ENCODE peak calls at places on chromosome 21, in six cellular contexts. One of them, this sample, is unnamed.

GRCh38 chr21:45333583-45334121 is 46.0 kb upstream of the POFUT2 start:
- DNase-seq in tibial nerve: no peak
- DNase-seq in A549: no peak
- DNase-seq in SK-N-SH: no peak
- DNase-seq in H1: no peak
- DNase-seq in stomach: no peak
- DNase-seq in this sample: no peak

GRCh38 chr21:38486221-38486620 is 12.1 kb downstream of the ERG start:
- DNase-seq in tibial nerve: no peak
- DNase-seq in A549: peak; percentile 16
- DNase-seq in SK-N-SH: no peak
- DNase-seq in H1: no peak
- DNase-seq in stomach: no peak
- DNase-seq in this sample: no peak

GRCh38 chr21:21714396-21714795 is 716.2 kb downstream of the NCAM2 start:
- DNase-seq in tibial nerve: no peak
- DNase-seq in A549: no peak
- DNase-seq in SK-N-SH: no peak
- DNase-seq in H1: no peak
- DNase-seq in stomach: no peak
- DNase-seq in this sample: no peak

GRCh38 chr21:16113052-16113715 is 383.4 kb downstream of the USP25 start:
- DNase-seq in tibial nerve: no peak
- DNase-seq in A549: no peak
- DNase-seq in SK-N-SH: no peak
- DNase-seq in H1: no peak
- DNase-seq in stomach: no peak
- DNase-seq in this sample: no peak

GRCh38 chr21:31874817-31875216 is 2.0 kb downstream of the HUNK start:
- DNase-seq in tibial nerve: no peak
- DNase-seq in A549: no peak
- DNase-seq in SK-N-SH: no peak
- DNase-seq in H1: peak; percentile 64
- DNase-seq in stomach: no peak
- DNase-seq in this sample: peak; percentile 26

GRCh38 chr21:46483300-46484295 is 24.9 kb downstream of the DIP2A start:
- DNase-seq in tibial nerve: no peak
- DNase-seq in A549: no peak
- DNase-seq in SK-N-SH: no peak
- DNase-seq in H1: no peak
- DNase-seq in stomach: no peak
- DNase-seq in this sample: no peak

GRCh38 chr21:25496825-25497482 is 110.3 kb downstream of the MRPL39 start:
- DNase-seq in tibial nerve: no peak
- DNase-seq in A549: no peak
- DNase-seq in SK-N-SH: no peak
- DNase-seq in H1: no peak
- DNase-seq in stomach: no peak
- DNase-seq in this sample: no peak

GRCh38 chr21:45993210-45994085 is 11.9 kb downstream of the COL6A1 start:
- DNase-seq in tibial nerve: peak; percentile 30
- DNase-seq in A549: no peak
- DNase-seq in SK-N-SH: no peak
- DNase-seq in H1: no peak
- DNase-seq in stomach: no peak
- DNase-seq in this sample: peak; percentile 10

GRCh38 chr21:31310750-31311149 is 33.3 kb downstream of the TIAM1 start:
- DNase-seq in tibial nerve: no peak
- DNase-seq in A549: no peak
- DNase-seq in SK-N-SH: no peak
- DNase-seq in H1: no peak
- DNase-seq in stomach: peak; percentile 51
- DNase-seq in this sample: no peak

GRCh38 chr21:23968722-23969647 is 1638.3 kb downstream of the MRPL39 start:
- DNase-seq in tibial nerve: no peak
- DNase-seq in A549: peak; percentile 4
- DNase-seq in SK-N-SH: peak; percentile 47
- DNase-seq in H1: peak; percentile 86
- DNase-seq in stomach: peak; percentile 57
- DNase-seq in this sample: peak; percentile 45

GRCh38 chr21:27326293-27326692 is 359.4 kb upstream of the ADAMTS5 start:
- DNase-seq in tibial nerve: no peak
- DNase-seq in A549: no peak
- DNase-seq in SK-N-SH: no peak
- DNase-seq in H1: no peak
- DNase-seq in stomach: no peak
- DNase-seq in this sample: no peak

GRCh38 chr21:46092811-46093667 is 4.9 kb upstream of the COL6A2 start:
- DNase-seq in tibial nerve: no peak
- DNase-seq in A549: no peak
- DNase-seq in SK-N-SH: no peak
- DNase-seq in H1: no peak
- DNase-seq in stomach: peak; percentile 15
- DNase-seq in this sample: no peak

GRCh38 chr21:26758083-26758861 is 86.9 kb downstream of the ADAMTS1 start:
- DNase-seq in tibial nerve: no peak
- DNase-seq in A549: no peak
- DNase-seq in SK-N-SH: no peak
- DNase-seq in H1: no peak
- DNase-seq in stomach: no peak
- DNase-seq in this sample: no peak

GRCh38 chr21:32007461-32007860 is 134.6 kb downstream of the HUNK start:
- DNase-seq in tibial nerve: no peak
- DNase-seq in A549: peak; percentile 31
- DNase-seq in SK-N-SH: no peak
- DNase-seq in H1: no peak
- DNase-seq in stomach: no peak
- DNase-seq in this sample: no peak

GRCh38 chr21:15009964-15010363 is 54.8 kb downstream of the NRIP1 start:
- DNase-seq in tibial nerve: no peak
- DNase-seq in A549: no peak
- DNase-seq in SK-N-SH: no peak
- DNase-seq in H1: no peak
- DNase-seq in stomach: no peak
- DNase-seq in this sample: no peak

GRCh38 chr21:15192243-15192642 is 127.4 kb upstream of the NRIP1 start:
- DNase-seq in tibial nerve: no peak
- DNase-seq in A549: peak; percentile 71
- DNase-seq in SK-N-SH: no peak
- DNase-seq in H1: no peak
- DNase-seq in stomach: no peak
- DNase-seq in this sample: no peak

GRCh38 chr21:37821791-37822450 is 94.3 kb downstream of the KCNJ6 start:
- DNase-seq in tibial nerve: no peak
- DNase-seq in A549: no peak
- DNase-seq in SK-N-SH: no peak
- DNase-seq in H1: no peak
- DNase-seq in stomach: no peak
- DNase-seq in this sample: no peak

GRCh38 chr21:14968821-14969220 is 96.0 kb downstream of the NRIP1 start:
- DNase-seq in tibial nerve: no peak
- DNase-seq in A549: no peak
- DNase-seq in SK-N-SH: no peak
- DNase-seq in H1: no peak
- DNase-seq in stomach: no peak
- DNase-seq in this sample: no peak

GRCh38 chr21:32467291-32467690 is 54.8 kb downstream of the EVA1C start:
- DNase-seq in tibial nerve: no peak
- DNase-seq in A549: no peak
- DNase-seq in SK-N-SH: no peak
- DNase-seq in H1: no peak
- DNase-seq in stomach: no peak
- DNase-seq in this sample: no peak

GRCh38 chr21:8993943-8994639 is 1527.3 kb upstream of the TPTE start:
- DNase-seq in tibial nerve: no peak
- DNase-seq in A549: peak; percentile 96
- DNase-seq in SK-N-SH: no peak
- DNase-seq in H1: no peak
- DNase-seq in stomach: no peak
- DNase-seq in this sample: no peak

GRCh38 chr21:31318971-31319370 is 25.1 kb downstream of the TIAM1 start:
- DNase-seq in tibial nerve: no peak
- DNase-seq in A549: no peak
- DNase-seq in SK-N-SH: no peak
- DNase-seq in H1: no peak
- DNase-seq in stomach: no peak
- DNase-seq in this sample: no peak

GRCh38 chr21:15437873-15438272 is 291.9 kb upstream of the USP25 start:
- DNase-seq in tibial nerve: no peak
- DNase-seq in A549: no peak
- DNase-seq in SK-N-SH: no peak
- DNase-seq in H1: no peak
- DNase-seq in stomach: no peak
- DNase-seq in this sample: no peak

GRCh38 chr21:16241500-16241963 is 511.8 kb downstream of the USP25 start:
- DNase-seq in tibial nerve: no peak
- DNase-seq in A549: peak; percentile 62
- DNase-seq in SK-N-SH: no peak
- DNase-seq in H1: peak; percentile 52
- DNase-seq in stomach: no peak
- DNase-seq in this sample: no peak

GRCh38 chr21:25385912-25386474 is 221.3 kb downstream of the MRPL39 start:
- DNase-seq in tibial nerve: no peak
- DNase-seq in A549: peak; percentile 57
- DNase-seq in SK-N-SH: peak; percentile 47
- DNase-seq in H1: no peak
- DNase-seq in stomach: peak; percentile 38
- DNase-seq in this sample: no peak

GRCh38 chr21:25298512-25299491 is 308.5 kb downstream of the MRPL39 start:
- DNase-seq in tibial nerve: no peak
- DNase-seq in A549: no peak
- DNase-seq in SK-N-SH: no peak
- DNase-seq in H1: no peak
- DNase-seq in stomach: no peak
- DNase-seq in this sample: no peak

GRCh38 chr21:43864313-43864805 is 664 bp upstream of the AGPAT3 start:
- DNase-seq in tibial nerve: no peak
- DNase-seq in A549: peak; percentile 48
- DNase-seq in SK-N-SH: peak; percentile 82
- DNase-seq in H1: peak; percentile 70
- DNase-seq in stomach: peak; percentile 79
- DNase-seq in this sample: peak; percentile 76

DNA sequence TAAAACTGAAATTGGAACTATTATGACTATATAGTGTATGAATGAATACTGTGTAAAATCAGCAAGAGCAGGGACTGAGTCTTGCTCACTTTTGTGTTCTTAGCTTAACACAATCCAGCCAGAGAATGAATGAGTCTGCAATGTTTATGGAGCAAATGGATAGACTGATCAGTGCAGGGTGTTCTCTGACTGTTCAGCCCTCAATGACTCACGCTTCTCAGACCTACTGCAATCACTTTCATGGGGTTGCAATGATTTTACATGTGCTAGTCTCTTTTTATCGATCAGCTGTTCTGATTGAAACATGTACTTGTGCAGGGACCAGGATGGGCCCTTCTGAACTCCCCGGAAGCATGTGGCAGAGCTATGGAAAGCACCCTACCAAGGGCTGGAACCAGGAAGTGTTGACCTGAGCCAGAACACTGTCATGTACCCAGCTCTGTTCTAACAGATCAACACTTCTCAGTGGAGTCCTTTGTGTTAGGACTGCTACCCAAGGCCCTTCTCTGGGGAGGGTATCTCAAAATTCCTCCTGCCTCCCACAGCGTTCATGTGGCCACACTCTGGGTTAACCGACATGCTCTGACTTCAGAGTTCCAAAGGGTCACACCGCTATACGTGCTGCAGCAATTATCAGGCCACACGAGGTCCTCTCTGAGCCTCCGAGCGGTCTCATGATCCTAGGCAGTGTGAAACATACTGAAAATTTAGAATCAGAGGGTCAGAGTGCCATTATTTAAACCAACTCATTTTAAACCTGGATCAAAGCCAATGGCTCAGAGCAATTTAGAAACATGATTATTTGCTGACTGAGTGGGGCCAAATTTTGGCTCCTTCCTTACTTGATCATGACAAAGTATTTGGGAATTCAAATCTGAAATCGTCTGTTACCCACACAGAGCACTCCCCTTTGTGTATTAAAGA is 35.2 kb downstream of the GRIK1 start:
- DNase-seq in tibial nerve: no peak
- DNase-seq in A549: no peak
- DNase-seq in SK-N-SH: no peak
- DNase-seq in H1: no peak
- DNase-seq in stomach: no peak
- DNase-seq in this sample: no peak
- TF ChIP-seq CTCF in tibial nerve: no peak
- TF ChIP-seq CTCF in A549: no peak
- TF ChIP-seq CTCF in SK-N-SH: no peak
- TF ChIP-seq CTCF in H1: no peak
- TF ChIP-seq CTCF in stomach: no peak
- TF ChIP-seq CTCF in this sample: no peak

GRCh38 chr21:41045534-41046268 is 122.3 kb upstream of the BACE2 start:
- DNase-seq in tibial nerve: no peak
- DNase-seq in A549: peak; percentile 6
- DNase-seq in SK-N-SH: peak; percentile 43
- DNase-seq in H1: peak; percentile 84
- DNase-seq in stomach: peak; percentile 64
- DNase-seq in this sample: no peak
- TF ChIP-seq EP300 in tibial nerve: no peak
- TF ChIP-seq EP300 in A549: no peak
- TF ChIP-seq EP300 in SK-N-SH: no peak
- TF ChIP-seq EP300 in H1: no peak
- TF ChIP-seq EP300 in stomach: no peak
- TF ChIP-seq EP300 in this sample: no peak

DNA sequence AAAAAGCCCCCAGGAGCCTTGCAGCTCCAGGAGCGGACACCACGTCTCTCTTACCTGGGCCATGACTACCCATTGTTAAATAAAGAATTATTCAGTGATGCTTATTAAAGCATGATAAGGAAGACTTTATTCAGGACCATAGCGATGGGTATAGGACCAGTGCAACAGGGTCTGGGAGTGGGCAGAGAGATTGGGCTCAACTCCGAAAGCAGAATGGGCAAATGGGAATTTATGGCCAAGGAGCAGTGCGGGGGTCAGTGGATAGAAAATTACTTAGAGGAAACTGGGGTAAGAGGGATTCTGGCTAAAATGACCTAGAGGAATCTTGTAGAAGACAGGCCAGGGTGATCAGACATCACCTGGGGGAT is 580 bp upstream of the ATP5PO start:
- DNase-seq in tibial nerve: no peak
- DNase-seq in A549: no peak
- DNase-seq in SK-N-SH: no peak
- DNase-seq in H1: no peak
- DNase-seq in stomach: no peak
- DNase-seq in this sample: no peak
- H3K4me3 ChIP-seq in tibial nerve: peak overlapping the region; percentile 92
- H3K4me3 ChIP-seq in A549: peak overlapping the region; percentile 60
- H3K4me3 ChIP-seq in SK-N-SH: peak overlapping the region; percentile 98
- H3K4me3 ChIP-seq in H1: peak overlapping the region; percentile 95
- H3K4me3 ChIP-seq in stomach: peak overlapping the region; percentile 75
- H3K4me3 ChIP-seq in this sample: peak overlapping the region; percentile 88

DNA sequence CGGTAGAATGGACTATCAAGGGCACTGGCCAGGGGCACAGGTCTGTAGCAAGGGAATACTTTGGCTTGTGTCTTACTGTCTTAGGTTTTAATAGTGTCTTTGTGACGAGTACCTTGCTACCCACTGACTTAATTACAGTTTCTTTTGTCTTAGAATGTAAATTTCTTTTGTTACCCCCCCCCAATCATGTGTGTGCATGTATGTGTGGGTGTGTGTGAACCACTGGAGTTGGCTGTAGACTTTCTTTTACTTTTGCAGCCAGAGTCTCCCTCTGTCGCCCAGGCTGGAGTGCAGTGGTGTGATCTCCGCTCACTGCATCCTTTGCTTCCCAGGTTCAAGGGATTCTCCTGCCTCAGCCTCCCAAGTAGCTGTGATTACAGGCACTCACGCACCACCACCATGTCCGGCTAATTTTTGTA is 61.8 kb upstream of the CLDN14 start:
- DNase-seq in tibial nerve: no peak
- DNase-seq in A549: no peak
- DNase-seq in SK-N-SH: no peak
- DNase-seq in H1: no peak
- DNase-seq in stomach: no peak
- DNase-seq in this sample: no peak
- TF ChIP-seq CTCF in tibial nerve: no peak
- TF ChIP-seq CTCF in A549: no peak
- TF ChIP-seq CTCF in SK-N-SH: no peak
- TF ChIP-seq CTCF in H1: no peak
- TF ChIP-seq CTCF in stomach: no peak
- TF ChIP-seq CTCF in this sample: no peak

This sample was measured in transverse colon.